ENCODE peak calls at places on chromosomes 6 and 20, in six cellular contexts. Q is EL; A is GM13976; Y is heart right ventricle; V is fibroblast of mammary gland; G is stimulated activated CD4-positive, alpha-beta T cell treated with anti-CD3 and anti-CD28 coated beads, Interleukin-4, amount 100 ng/mL, for 48 hours. T is an unnamed sample.

GRCh38 chr6:10112871-10113584 is 301.8 kb downstream of the TFAP2A start:
- DNase-seq in Q (no peak), A (peak), G (no peak), Y (no peak), V (no peak), T (no peak)

GRCh38 chr20:61562897-61563504 is 310.9 kb downstream of the CDH4 start:
- DNase-seq in Y (no peak), G (no peak), Q (no peak), A (no peak), V (no peak), T (no peak)

GRCh38 chr6:110356778-110357177 is 1.4 kb downstream of the METTL24 start:
- DNase-seq in V (no peak), Y (no peak), G (no peak), Q (no peak), A (no peak), T (no peak)

GRCh38 chr20:17910828-17911294 is 57.7 kb downstream of the SNX5 start:
- DNase-seq in G (no peak), Q (peak), Y (peak), V (peak), A (no peak), T (peak)

GRCh38 chr6:142172758-142173157 is 25.7 kb downstream of the VTA1 start:
- DNase-seq in Y (no peak), A (no peak), G (no peak), V (no peak), Q (no peak), T (no peak)

GRCh38 chr20:37584238-37584807 is 56.6 kb upstream of the BLCAP start:
- DNase-seq in Q (no peak), Y (no peak), A (no peak), G (no peak), V (no peak), T (no peak)

GRCh38 chr6:166935353-166935752 is 21.0 kb downstream of the RNASET2 start:
- DNase-seq in Y (no peak), G (no peak), A (peak), Q (no peak), V (no peak), T (no peak)

GRCh38 chr6:90598192-90598951 is 11.5 kb upstream of the MAP3K7 start:
- DNase-seq in G (no peak), Y (no peak), V (no peak), Q (no peak), A (no peak), T (no peak)

GRCh38 chr6:158009935-158010585 is 28.4 kb downstream of the SYNJ2 start:
- DNase-seq in Q (no peak), G (no peak), V (no peak), Y (no peak), A (no peak), T (no peak)

GRCh38 chr6:26183581-26184408 is 96.6 kb downstream of the HFE start:
- DNase-seq in G (peak), A (peak), Y (peak), V (peak), Q (peak), T (peak)

GRCh38 chr20:24469116-24470030 is at the start of gene SYNDIG1:
- DNase-seq in G (no peak), Y (peak), A (peak), V (no peak), Q (no peak), T (no peak)

GRCh38 chr6:116682334-116682712 is 1.3 kb downstream of the KPNA5 start:
- DNase-seq in V (peak), A (peak), G (no peak), Y (no peak), Q (peak), T (no peak)

GRCh38 chr6:111776236-111777189 is 96.7 kb downstream of the FYN start:
- DNase-seq in Q (no peak), V (no peak), Y (no peak), A (no peak), G (no peak), T (no peak)

GRCh38 chr6:30091577-30092381 is 16.2 kb upstream of the RNF39 start:
- DNase-seq in A (no peak), V (peak), Q (peak), Y (no peak), G (no peak), T (no peak)

GRCh38 chr6:122869437-122870024 is 80.5 kb downstream of the SMPDL3A start:
- DNase-seq in A (peak), V (peak), Q (peak), Y (peak), G (no peak), T (no peak)

GRCh38 chr6:105794263-105794662 is 291.9 kb upstream of the PRDM1 start:
- DNase-seq in V (no peak), Y (peak), A (no peak), Q (no peak), G (no peak), T (peak)

GRCh38 chr6:26240157-26240980 is 124.6 kb upstream of the BTN3A2 start:
- DNase-seq in G (peak), Y (peak), A (peak), V (peak), Q (peak), T (no peak)

GRCh38 chr6:109790131-109790530 is 99.0 kb downstream of the FIG4 start:
- DNase-seq in G (no peak), Y (no peak), A (no peak), Q (peak), V (peak), T (no peak)

GRCh38 chr20:10376271-10377075 is 57.5 kb downstream of the MKKS start:
- DNase-seq in Y (no peak), V (peak), Q (peak), A (no peak), G (no peak), T (no peak)

GRCh38 chr6:158284340-158285210 is 27.7 kb upstream of the TULP4 start:
- DNase-seq in G (no peak), A (no peak), Y (no peak), Q (peak), V (peak), T (no peak)

GRCh38 chr6:31053873-31054272 is 43.6 kb downstream of the MUC22 start:
- DNase-seq in A (no peak), V (no peak), Q (no peak), G (no peak), Y (no peak), T (no peak)

GRCh38 chr6:124877468-124877867 is 84.8 kb upstream of the RNF217 start:
- DNase-seq in G (no peak), V (no peak), Y (no peak), A (no peak), Q (no peak), T (no peak)

GRCh38 chr6:101163611-101164010 is 229.9 kb upstream of the GRIK2 start:
- DNase-seq in A (no peak), Q (peak), V (no peak), G (no peak), Y (no peak), T (no peak)

GRCh38 chr6:48147101-48147500 is 36.1 kb upstream of the PTCHD4 start:
- DNase-seq in G (no peak), Y (no peak), Q (no peak), A (no peak), V (no peak), T (no peak)

GRCh38 chr6:31882344-31882743 is 3.5 kb upstream of the SLC44A4 start:
- DNase-seq in V (peak), A (no peak), Y (no peak), Q (peak), G (no peak), T (no peak)

GRCh38 chr20:25052255-25053206 is 5.4 kb downstream of the ACSS1 start:
- DNase-seq in G (no peak), A (peak), Q (peak), V (no peak), Y (no peak), T (peak)

GRCh38 chr6:114144887-114145851 is 174.2 kb upstream of the HDAC2 start:
- DNase-seq in G (no peak), A (no peak), Q (no peak), V (no peak), Y (no peak), T (no peak)

GRCh38 chr6:11132191-11132590 is 20.7 kb upstream of the ERVFRD-1 start:
- DNase-seq in A (no peak), G (no peak), Y (no peak), V (peak), Q (no peak), T (no peak)

GRCh38 chr20:48744515-48744914 is 83.3 kb downstream of the PREX1 start:
- DNase-seq in Y (no peak), V (no peak), A (no peak), Q (no peak), G (no peak), T (no peak)

GRCh38 chr20:19881990-19882389 is 123.9 kb downstream of the RIN2 start:
- DNase-seq in A (no peak), G (no peak), V (no peak), Y (no peak), Q (no peak), T (no peak)

GRCh38 chr20:47438464-47439381 is 63.0 kb upstream of the NCOA3 start:
- DNase-seq in V (no peak), A (peak), G (no peak), Q (no peak), Y (peak), T (no peak)

T was measured in psoas muscle.